ENCODE peak calls at places on chromosomes 6 and 20, in eight cellular contexts. P, L, X, F, A, G, S and N are unnamed samples.

GRCh38 chr20:21191839-21192238 is 66.0 kb downstream of the KIZ start:
- DNase-seq in P (no peak), L (no peak), X (peak; percentile 12), F (no peak), A (no peak), G (no peak), S (no peak), N (peak; percentile 62)

GRCh38 chr6:31336872-31337496 is 20.0 kb downstream of the HLA-B start:
- DNase-seq in P (no peak), L (peak; percentile 13), X (no peak), F (no peak), A (no peak), G (no peak), S (no peak), N (no peak)

GRCh38 chr6:104585646-104586045 is 274.1 kb downstream of the HACE1 start:
- DNase-seq in P (no peak), L (no peak), X (no peak), F (no peak), A (no peak), G (no peak), S (no peak), N (no peak)

GRCh38 chr6:25601797-25602679 is 50.0 kb upstream of the SCGN start:
- DNase-seq in P (no peak), L (peak; percentile 28), X (peak; percentile 72), F (no peak), A (no peak), G (no peak), S (no peak), N (peak; percentile 80)

GRCh38 chr20:48765359-48765758 is 62.4 kb downstream of the PREX1 start:
- DNase-seq in P (no peak), L (no peak), X (no peak), F (no peak), A (no peak), G (no peak), S (peak; percentile 6), N (no peak)

GRCh38 chr6:131182991-131183425 is 47.7 kb downstream of the AKAP7 start:
- DNase-seq in P (peak; percentile 37), L (no peak), X (peak; percentile 69), F (no peak), A (no peak), G (no peak), S (no peak), N (peak; percentile 8)

GRCh38 chr6:81718126-81718525 is 34.4 kb downstream of the TENT5A start:
- DNase-seq in P (no peak), L (no peak), X (no peak), F (no peak), A (no peak), G (no peak), S (no peak), N (peak; percentile 44)

GRCh38 chr6:37514840-37515239 is 15.1 kb upstream of the CCDC167 start:
- DNase-seq in P (peak; percentile 24), L (no peak), X (no peak), F (no peak), A (no peak), G (no peak), S (no peak), N (no peak)

GRCh38 chr6:36969988-36970891 is 15.7 kb downstream of the PI16 start:
- DNase-seq in P (no peak), L (no peak), X (no peak), F (no peak), A (no peak), G (no peak), S (peak; percentile 37), N (no peak)

GRCh38 chr20:5845686-5846651 is 95.8 kb downstream of the SHLD1 start:
- DNase-seq in P (no peak), L (no peak), X (peak; percentile 25), F (no peak), A (no peak), G (no peak), S (no peak), N (no peak)

DNA sequence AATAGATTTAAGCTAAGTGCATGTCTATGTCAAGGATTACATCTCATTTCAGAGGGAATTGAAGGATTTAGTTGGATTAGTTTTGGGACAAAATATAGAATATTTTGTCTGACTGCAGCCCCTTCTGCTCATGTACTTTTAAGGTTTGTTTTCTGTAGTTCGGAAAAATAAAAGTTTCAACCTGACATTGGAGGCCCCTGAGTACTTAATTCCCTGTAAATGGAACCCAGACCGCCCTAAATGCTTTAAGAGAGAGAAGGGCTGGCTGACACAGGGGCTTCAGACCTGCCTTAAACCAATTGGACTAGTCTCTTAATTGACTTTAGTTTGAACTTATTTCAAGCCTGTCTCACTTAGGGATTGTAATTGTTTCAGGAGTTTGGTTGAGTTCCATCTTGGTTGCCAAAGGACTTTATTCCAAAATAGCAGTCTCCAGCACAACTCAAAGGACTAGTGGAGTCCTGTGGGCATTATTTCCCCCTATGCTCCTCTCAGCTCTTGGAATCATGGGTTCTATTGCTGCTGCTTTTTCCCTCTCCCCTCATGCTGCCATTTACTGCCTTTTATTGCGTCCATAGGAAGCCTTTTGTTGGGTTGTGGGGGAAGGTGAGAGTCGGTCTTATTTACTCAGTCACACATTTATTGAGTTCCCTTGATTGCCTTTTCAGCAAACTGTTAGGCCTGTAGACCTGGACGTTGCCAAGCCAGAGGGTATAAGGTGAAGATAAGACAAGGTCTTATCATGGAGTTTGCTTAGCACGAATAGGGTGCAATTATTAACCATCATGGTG is 14.5 kb downstream of the BRD2 start:
- DNase-seq in P (no peak), L (no peak), X (peak; percentile 64), F (no peak), A (no peak), G (no peak), S (no peak), N (no peak)
- H3K27ac ChIP-seq in P (no peak overlapping the region), L (no peak overlapping the region), X (peak overlapping the region; percentile 55), F (no peak overlapping the region), A (no peak overlapping the region), G (no peak overlapping the region), S (no peak overlapping the region), N (peak overlapping the region; percentile 35)

GRCh38 chr20:51452091-51452613 is 90.4 kb downstream of the NFATC2 start:
- DNase-seq in P (no peak), L (no peak), X (no peak), F (no peak), A (no peak), G (no peak), S (no peak), N (no peak)
- H3K4me3 ChIP-seq in P (no peak overlapping the region), L (no peak overlapping the region), X (no peak overlapping the region), F (no peak overlapping the region), A (no peak overlapping the region), G (no peak overlapping the region), S (no peak overlapping the region), N (no peak overlapping the region)

GRCh38 chr6:3195695-3196497 is 31.6 kb downstream of the TUBB2B start:
- DNase-seq in P (no peak), L (peak; percentile 19), X (no peak), F (no peak), A (no peak), G (no peak), S (no peak), N (no peak)
- TF ChIP-seq CTCF in P (peak; percentile 22), L (peak; percentile 14), X (no peak), F (no peak), A (no peak), G (no peak), S (no peak), N (no peak)

DNA sequence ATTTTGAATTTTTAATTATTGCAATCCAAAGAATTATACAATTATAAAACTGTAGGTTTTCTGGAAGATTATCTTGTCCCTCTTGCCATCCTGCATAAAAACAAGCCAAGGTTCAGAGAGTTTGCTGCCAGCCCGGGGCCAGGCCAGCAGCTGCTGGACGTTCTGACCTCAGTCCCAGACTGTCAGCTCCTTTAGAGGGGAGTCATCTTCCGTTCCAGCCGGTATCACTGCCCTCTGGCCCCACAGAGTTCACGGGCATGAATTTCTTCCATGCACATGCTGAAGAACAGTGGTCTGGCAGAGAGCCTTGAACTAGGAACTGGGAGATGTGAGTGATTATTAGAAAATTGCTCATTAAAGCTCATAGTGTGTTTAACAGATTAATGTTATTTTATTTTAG is 130.4 kb upstream of the QKI start:
- DNase-seq in P (no peak), L (no peak), X (no peak), F (no peak), A (no peak), G (no peak), S (no peak), N (peak; percentile 60)
- H3K27ac ChIP-seq in P (no peak overlapping the region), L (no peak overlapping the region), X (no peak overlapping the region), F (no peak overlapping the region), A (no peak overlapping the region), G (no peak overlapping the region), S (no peak overlapping the region), N (no peak overlapping the region)